ENCODE peak calls at places on chromosomes 1 and 21, in nine cellular contexts. M is ovary; T is tibial artery; N is suprapubic skin; I is SK-N-SH; S is stomach; E is SJSA1; F is prostate gland; G is effector memory CD4-positive, alpha-beta T cell. Z is an unnamed sample. For H3K36me3 and H3K4me1, the result is how much of the 10 kb centered on the place peaks cover.

GRCh38 chr1:190478193-190479007 is 736 bp upstream of the BRINP3 start:
- DNase-seq in E (no peak), S (no peak), I (peak), F (peak), G (no peak), N (no peak), T (no peak), M (no peak), Z (no peak)

GRCh38 chr1:14716474-14716873 is 118.0 kb downstream of the KAZN start:
- DNase-seq in F (no peak), I (no peak), G (no peak), S (no peak), E (no peak), M (no peak), N (no peak), T (no peak), Z (no peak)

GRCh38 chr1:159141584-159142518 is 29.6 kb upstream of the CADM3 start:
- DNase-seq in M (no peak), I (peak), N (no peak), F (no peak), T (no peak), G (no peak), E (no peak), S (no peak), Z (no peak)

GRCh38 chr21:15122241-15122640 is 57.4 kb upstream of the NRIP1 start:
- DNase-seq in G (no peak), S (no peak), E (no peak), N (no peak), F (no peak), T (no peak), I (no peak), M (no peak), Z (no peak)

GRCh38 chr1:113800487-113800886 is 11.8 kb downstream of the RSBN1 start:
- DNase-seq in I (no peak), F (no peak), N (no peak), G (no peak), M (no peak), S (no peak), T (no peak), E (no peak), Z (no peak)

GRCh38 chr1:182235952-182236650 is 155.5 kb downstream of the GLUL start:
- DNase-seq in N (no peak), T (no peak), S (no peak), E (no peak), M (no peak), G (no peak), F (no peak), I (no peak), Z (no peak)

GRCh38 chr1:34696230-34696629 is 58.6 kb upstream of the GJB5 start:
- DNase-seq in S (no peak), M (no peak), F (no peak), N (no peak), G (no peak), I (peak), E (no peak), T (no peak), Z (no peak)

GRCh38 chr1:159860456-159860855 is 2.0 kb downstream of the VSIG8 start:
- DNase-seq in I (peak), M (no peak), N (no peak), F (no peak), T (no peak), G (no peak), S (no peak), E (no peak), Z (no peak)

DNA sequence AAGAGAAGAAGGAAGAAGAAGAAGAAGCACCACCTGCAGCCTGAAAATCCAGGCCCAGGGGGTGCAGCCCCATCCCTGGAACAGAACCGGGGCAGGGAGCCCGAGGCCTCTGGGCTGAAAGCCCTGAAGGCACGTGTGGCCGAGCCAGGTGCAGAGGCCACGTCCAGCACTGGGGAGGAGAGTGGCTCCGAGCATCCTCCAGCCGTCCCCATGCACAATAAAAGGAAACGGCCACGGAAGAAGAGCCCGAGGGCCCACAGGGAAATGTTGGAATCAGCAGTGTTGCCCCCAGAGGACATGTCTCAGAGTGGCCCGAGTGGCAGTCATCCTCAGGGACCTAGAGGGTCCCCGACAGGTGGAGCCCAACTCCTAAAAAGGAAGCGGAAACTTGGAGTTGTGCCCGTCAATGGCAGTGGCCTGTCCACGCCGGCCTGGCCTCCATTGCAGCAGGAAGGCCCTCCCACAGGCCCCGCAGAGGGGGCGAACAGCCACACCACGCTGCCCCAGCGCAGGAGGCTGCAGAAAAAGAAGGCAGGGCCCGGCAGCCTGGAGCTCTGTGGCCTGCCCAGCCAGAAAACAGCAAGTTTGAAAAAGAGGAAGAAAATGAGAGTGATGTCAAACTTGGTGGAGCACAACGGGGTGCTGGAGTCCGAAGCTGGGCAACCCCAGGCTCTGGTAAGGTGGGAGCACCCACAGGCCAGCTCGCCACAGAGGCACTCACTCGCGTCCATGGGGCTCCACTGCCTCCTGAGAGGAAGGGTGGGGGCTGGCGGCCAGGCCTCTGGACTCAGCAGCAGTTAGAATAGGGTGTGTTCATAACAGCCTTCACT is 28.4 kb downstream of the RRP1B start:
- DNase-seq in F (no peak), T (no peak), I (no peak), E (no peak), N (no peak), M (no peak), G (no peak), S (no peak), Z (no peak)
- H3K36me3 ChIP-seq in F (under half), T (half or more), I (half or more), E (half or more), N (half or more), M (under half), G (half or more), S (half or more), Z (under half)

GRCh38 chr21:29298348-29299045 is at the start of gene BACH1:
- DNase-seq in E (peak), T (peak), G (peak), M (peak), N (peak), S (peak), F (peak), I (peak), Z (peak)

GRCh38 chr21:29296452-29296851 is 2.3 kb upstream of the BACH1 start:
- DNase-seq in N (no peak), G (no peak), T (no peak), S (no peak), E (no peak), M (no peak), F (no peak), I (no peak), Z (no peak)

GRCh38 chr21:29299906-29300546 is 1.3 kb downstream of the BACH1 start:
- DNase-seq in E (peak), F (peak), N (no peak), M (peak), T (peak), I (peak), S (peak), G (peak), Z (peak)

GRCh38 chr21:29299046-29299905 is 554 bp downstream of the BACH1 start:
- DNase-seq in T (peak), I (no peak), N (peak), S (peak), F (peak), M (peak), G (peak), E (peak), Z (peak)

GRCh38 chr21:29297483-29298347 is 1.0 kb upstream of the BACH1 start:
- DNase-seq in G (no peak), S (no peak), T (no peak), I (no peak), E (no peak), M (peak), N (no peak), F (peak), Z (no peak)
- H3K4me1 ChIP-seq in G (under half), S (under half), T (under half), I (under half), E (under half), M (under half), N (under half), F (under half), Z (under half)

DNA sequence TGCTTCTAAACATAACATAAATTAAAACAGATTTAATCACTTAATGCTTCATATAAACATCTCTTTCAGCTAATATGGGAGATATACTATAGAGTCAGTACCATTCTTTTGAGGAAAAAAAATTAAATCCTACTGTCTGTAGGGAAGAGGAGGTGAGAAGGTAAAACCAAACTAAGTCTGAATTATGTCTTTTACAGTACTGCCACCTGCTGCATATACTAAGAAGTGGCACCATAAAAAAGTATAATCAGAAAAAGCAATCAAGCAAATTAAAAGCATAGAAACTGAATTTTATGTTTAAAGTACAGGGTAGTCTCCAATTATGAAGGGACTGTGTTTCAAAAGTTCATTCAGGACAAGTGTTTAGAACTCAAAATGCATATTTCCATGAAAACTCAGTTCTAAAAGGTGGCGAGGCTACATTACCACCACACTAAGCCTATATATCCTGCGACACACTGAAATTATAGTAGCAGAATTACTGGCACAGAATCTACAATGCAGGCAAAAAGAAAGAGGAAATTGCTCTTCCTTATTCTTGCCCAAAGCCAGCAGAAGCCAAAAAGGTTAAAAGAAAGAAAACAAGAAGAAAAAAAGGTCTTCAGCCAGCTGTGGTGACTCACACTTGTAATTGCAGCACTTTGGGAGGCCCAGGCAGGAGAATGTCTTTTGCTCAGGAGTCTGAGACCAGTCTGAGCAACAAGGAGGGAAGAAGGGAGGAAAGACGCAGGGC is 9.0 kb downstream of the NSL1 start:
- DNase-seq in T (no peak), N (no peak), F (no peak), M (no peak), E (no peak), S (no peak), G (no peak), I (peak), Z (no peak)
- H3K36me3 ChIP-seq in T (under half), N (half or more), F (under half), M (under half), E (under half), S (half or more), G (under half), I (half or more), Z (under half)

GRCh38 chr1:228377664-228378452 is 28.8 kb downstream of the TRIM11 start:
- DNase-seq in T (no peak), G (no peak), N (no peak), E (no peak), M (no peak), S (no peak), F (no peak), I (no peak), Z (peak)
- H3K4me1 ChIP-seq in T (under half), G (under half), N (under half), E (under half), M (under half), S (under half), F (under half), I (under half), Z (under half)

GRCh38 chr1:178006043-178006442 is 36.2 kb upstream of the SEC16B start:
- DNase-seq in M (no peak), T (no peak), F (no peak), S (no peak), G (no peak), N (no peak), E (no peak), I (no peak), Z (no peak)

GRCh38 chr1:178011864-178012476 is 42.1 kb upstream of the SEC16B start:
- DNase-seq in N (no peak), E (no peak), I (no peak), F (no peak), T (no peak), S (no peak), M (no peak), G (no peak), Z (no peak)

GRCh38 chr1:178010674-178011073 is 40.8 kb upstream of the SEC16B start:
- DNase-seq in E (no peak), F (no peak), T (no peak), G (no peak), N (no peak), S (no peak), I (no peak), M (no peak), Z (no peak)

GRCh38 chr1:178005450-178005849 is 35.6 kb upstream of the SEC16B start:
- DNase-seq in F (no peak), E (no peak), N (no peak), T (no peak), G (no peak), M (no peak), I (no peak), S (no peak), Z (no peak)

GRCh38 chr1:178011101-178011828 is 41.4 kb upstream of the SEC16B start:
- DNase-seq in N (no peak), S (no peak), M (no peak), F (no peak), I (no peak), G (no peak), T (no peak), E (peak), Z (no peak)
- H3K36me3 ChIP-seq in N (under half), S (under half), M (under half), F (under half), I (under half), G (under half), T (under half), E (under half), Z (under half)

DNA sequence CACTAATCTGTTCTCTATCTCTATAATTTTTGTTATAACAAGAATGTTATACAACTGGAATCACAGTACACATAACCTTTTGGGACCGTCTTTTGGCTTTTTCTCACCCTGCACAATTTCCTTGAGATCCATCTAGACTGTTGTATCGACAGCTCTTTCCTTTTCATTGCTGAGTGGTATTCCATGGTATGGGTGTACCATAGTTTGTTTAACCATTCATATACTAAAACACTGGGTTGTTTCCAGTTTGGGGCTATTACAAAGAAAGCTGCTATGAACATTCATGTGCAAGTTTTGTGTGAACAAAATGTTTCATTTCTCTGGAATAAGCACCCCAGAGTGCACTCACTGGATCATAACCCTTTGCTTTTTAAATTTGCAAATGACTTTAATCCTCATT is 15.4 kb upstream of the HCRTR1 start:
- DNase-seq in N (no peak), E (no peak), M (no peak), F (no peak), T (no peak), G (no peak), S (no peak), I (no peak), Z (no peak)
- H3K4me1 ChIP-seq in N (under half), E (under half), M (under half), F (under half), T (under half), G (under half), S (under half), I (under half), Z (under half)

DNA sequence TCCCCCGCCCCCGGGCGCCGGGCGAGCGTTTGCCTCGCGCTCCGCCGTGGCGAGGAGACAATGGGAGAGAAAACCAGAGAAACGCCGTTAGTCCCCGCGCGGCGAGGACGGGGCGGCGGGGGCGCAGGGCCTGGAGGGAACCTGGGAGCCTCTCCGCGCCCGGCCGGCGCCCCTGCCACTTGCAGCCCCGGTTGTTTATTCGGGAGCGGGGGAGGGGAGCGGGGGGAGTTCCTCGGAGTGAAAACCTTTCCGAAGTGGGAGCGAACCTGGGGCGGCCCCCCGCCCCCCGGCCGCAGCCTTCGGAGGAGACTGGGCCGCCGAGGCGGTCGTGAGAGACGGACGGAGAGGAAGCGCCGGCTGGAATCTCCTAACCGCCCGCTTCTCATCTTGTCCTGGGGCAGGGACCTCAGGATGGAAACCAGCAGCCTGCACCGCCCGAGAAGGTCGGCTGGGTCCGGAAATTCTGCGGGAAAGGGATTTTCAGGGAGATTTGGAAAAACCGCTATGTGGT is 850 bp downstream of the PLEKHO1 start:
- DNase-seq in M (peak), S (no peak), T (no peak), N (peak), E (no peak), G (peak), F (no peak), I (peak), Z (peak)
- H3K36me3 ChIP-seq in M (under half), S (under half), T (under half), N (under half), E (half or more), G (under half), F (under half), I (under half), Z (under half)

GRCh38 chr1:56583957-56584468 is 4.7 kb upstream of the PLPP3 start:
- DNase-seq in I (no peak), N (no peak), E (no peak), T (no peak), S (no peak), F (no peak), G (no peak), M (no peak), Z (no peak)

GRCh38 chr1:56585985-56586384 is 6.6 kb upstream of the PLPP3 start:
- DNase-seq in S (no peak), E (no peak), N (no peak), M (no peak), T (no peak), I (no peak), G (no peak), F (no peak), Z (no peak)

GRCh38 chr1:56584910-56585528 is 5.7 kb upstream of the PLPP3 start:
- DNase-seq in F (peak), G (no peak), E (no peak), T (no peak), N (no peak), M (peak), I (peak), S (no peak), Z (no peak)

GRCh38 chr1:56589369-56589768 is 10.0 kb upstream of the PLPP3 start:
- DNase-seq in S (no peak), I (no peak), M (no peak), F (no peak), N (no peak), G (no peak), T (no peak), E (no peak), Z (no peak)

DNA sequence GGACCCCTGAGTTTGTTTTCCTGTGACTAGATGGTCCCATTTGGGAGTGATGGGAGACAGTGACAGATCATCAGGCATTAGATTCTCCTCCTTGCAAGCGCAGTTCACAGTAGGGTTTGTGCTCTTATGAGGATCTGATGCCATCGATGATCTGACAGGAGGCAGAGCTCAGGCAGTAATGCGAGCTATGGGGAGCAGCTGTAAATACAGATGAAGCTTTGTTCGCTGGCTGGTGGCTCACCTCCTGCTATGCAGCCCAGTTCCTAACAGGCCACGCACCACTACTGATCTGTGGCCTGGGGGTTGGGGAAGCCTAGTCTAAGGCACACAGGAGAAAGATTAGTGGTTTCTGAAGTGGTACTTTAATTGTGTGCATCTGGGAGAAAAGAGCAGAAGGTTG is 7.1 kb upstream of the PLPP3 start:
- DNase-seq in E (no peak), I (no peak), G (no peak), T (no peak), M (no peak), S (no peak), F (no peak), N (no peak), Z (no peak)
- H3K4me1 ChIP-seq in E (under half), I (under half), G (under half), T (under half), M (under half), S (under half), F (under half), N (under half), Z (under half)